ENCODE peak calls at places on chromosomes 1 and 21, in six cellular contexts. One of them, this sample, is unnamed.

GRCh38 chr1:59903136-59903754 is 23.3 kb downstream of the CYP2J2 start:
- DNase-seq in K562: peak
- DNase-seq in GM12891: no peak
- DNase-seq in HepG2: peak
- DNase-seq in H1: no peak
- DNase-seq in GM12878: no peak
- DNase-seq in this sample: peak

GRCh38 chr21:43331962-43332458 is 94.9 kb downstream of the SIK1 start:
- DNase-seq in K562: no peak
- DNase-seq in GM12891: no peak
- DNase-seq in HepG2: no peak
- DNase-seq in H1: no peak
- DNase-seq in GM12878: no peak
- DNase-seq in this sample: no peak

GRCh38 chr1:225642177-225642576 is 10.7 kb downstream of the ENAH start:
- DNase-seq in K562: no peak
- DNase-seq in GM12891: no peak
- DNase-seq in HepG2: peak
- DNase-seq in H1: no peak
- DNase-seq in GM12878: no peak
- DNase-seq in this sample: no peak

GRCh38 chr1:82401116-82401515 is 600.4 kb downstream of the ADGRL2 start:
- DNase-seq in K562: no peak
- DNase-seq in GM12891: no peak
- DNase-seq in HepG2: no peak
- DNase-seq in H1: no peak
- DNase-seq in GM12878: no peak
- DNase-seq in this sample: no peak

GRCh38 chr1:153805042-153805745 is 30.0 kb downstream of the SLC27A3 start:
- DNase-seq in K562: peak
- DNase-seq in GM12891: peak
- DNase-seq in HepG2: no peak
- DNase-seq in H1: no peak
- DNase-seq in GM12878: peak
- DNase-seq in this sample: peak

GRCh38 chr1:182389619-182390047 is 2.0 kb downstream of the GLUL start:
- DNase-seq in K562: no peak
- DNase-seq in GM12891: peak
- DNase-seq in HepG2: peak
- DNase-seq in H1: no peak
- DNase-seq in GM12878: no peak
- DNase-seq in this sample: peak

GRCh38 chr21:41808846-41809245 is 42.0 kb upstream of the RIPK4 start:
- DNase-seq in K562: no peak
- DNase-seq in GM12891: no peak
- DNase-seq in HepG2: no peak
- DNase-seq in H1: no peak
- DNase-seq in GM12878: no peak
- DNase-seq in this sample: no peak

GRCh38 chr1:58785424-58786058 is 1.7 kb upstream of the JUN start:
- DNase-seq in K562: no peak
- DNase-seq in GM12891: no peak
- DNase-seq in HepG2: peak
- DNase-seq in H1: no peak
- DNase-seq in GM12878: peak
- DNase-seq in this sample: no peak

GRCh38 chr1:59730302-59730701 is 84.4 kb upstream of the HOOK1 start:
- DNase-seq in K562: no peak
- DNase-seq in GM12891: no peak
- DNase-seq in HepG2: no peak
- DNase-seq in H1: no peak
- DNase-seq in GM12878: no peak
- DNase-seq in this sample: no peak

GRCh38 chr1:3746784-3747521 is 5.3 kb upstream of the CCDC27 start:
- DNase-seq in K562: peak
- DNase-seq in GM12891: peak
- DNase-seq in HepG2: peak
- DNase-seq in H1: peak
- DNase-seq in GM12878: peak
- DNase-seq in this sample: peak
- TF ChIP-seq POLR2A in K562: peak
- TF ChIP-seq POLR2A in GM12891: no peak
- TF ChIP-seq POLR2A in HepG2: peak
- TF ChIP-seq POLR2A in H1: no peak
- TF ChIP-seq POLR2A in GM12878: peak
- TF ChIP-seq POLR2A in this sample: peak

GRCh38 chr1:91871994-91872393 is 14.0 kb downstream of the TGFBR3 start:
- DNase-seq in K562: no peak
- DNase-seq in GM12891: no peak
- DNase-seq in HepG2: no peak
- DNase-seq in H1: no peak
- DNase-seq in GM12878: no peak
- DNase-seq in this sample: no peak
- TF ChIP-seq TAF1 in K562: no peak
- TF ChIP-seq TAF1 in GM12891: no peak
- TF ChIP-seq TAF1 in HepG2: no peak
- TF ChIP-seq TAF1 in H1: no peak
- TF ChIP-seq TAF1 in GM12878: no peak
- TF ChIP-seq TAF1 in this sample: no peak

DNA sequence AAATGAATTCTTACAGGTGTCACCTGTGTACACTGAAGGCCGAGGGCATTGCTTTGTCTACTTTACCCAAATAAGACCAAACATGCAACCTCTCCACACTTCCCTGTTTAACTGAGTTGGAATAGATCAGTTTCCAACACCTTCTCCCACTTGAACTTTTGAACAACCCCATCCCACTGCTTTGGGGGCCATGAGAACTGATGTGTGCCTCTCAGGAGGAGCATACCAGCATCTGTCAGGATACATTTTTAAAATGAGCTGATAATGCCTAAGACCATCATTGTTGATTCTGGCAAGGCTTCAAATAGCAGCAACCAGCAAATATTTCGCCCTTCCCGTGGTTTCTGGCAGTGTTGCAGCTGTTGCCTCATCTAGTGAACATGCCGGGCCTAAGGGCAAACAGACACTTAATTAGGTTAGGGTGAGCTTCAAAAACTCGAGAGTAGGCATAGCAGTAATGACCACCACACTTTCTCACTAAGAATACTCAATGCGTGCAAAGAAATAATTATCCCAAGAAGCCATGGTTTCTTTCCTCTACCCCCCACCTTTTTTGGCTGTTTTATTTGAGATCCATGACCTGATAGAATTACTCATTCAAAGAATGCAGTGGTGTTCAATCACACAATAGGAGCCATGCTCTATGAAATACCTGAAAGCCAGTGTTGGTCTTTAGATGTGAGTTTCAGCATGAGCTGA is 63.7 kb downstream of the MAP10 start:
- DNase-seq in K562: no peak
- DNase-seq in GM12891: no peak
- DNase-seq in HepG2: no peak
- DNase-seq in H1: no peak
- DNase-seq in GM12878: no peak
- DNase-seq in this sample: no peak
- TF ChIP-seq POLR2A in K562: no peak
- TF ChIP-seq POLR2A in GM12891: no peak
- TF ChIP-seq POLR2A in HepG2: no peak
- TF ChIP-seq POLR2A in H1: peak
- TF ChIP-seq POLR2A in GM12878: no peak
- TF ChIP-seq POLR2A in this sample: no peak

GRCh38 chr1:209601809-209602657 is 18.5 kb downstream of the CAMK1G start:
- DNase-seq in K562: peak
- DNase-seq in GM12891: no peak
- DNase-seq in HepG2: peak
- DNase-seq in H1: no peak
- DNase-seq in GM12878: no peak
- DNase-seq in this sample: no peak
- TF ChIP-seq TAF1 in K562: no peak
- TF ChIP-seq TAF1 in GM12891: no peak
- TF ChIP-seq TAF1 in HepG2: no peak
- TF ChIP-seq TAF1 in H1: no peak
- TF ChIP-seq TAF1 in GM12878: no peak
- TF ChIP-seq TAF1 in this sample: no peak

GRCh38 chr1:222713091-222714012 is 988 bp downstream of the BROX start:
- DNase-seq in K562: peak
- DNase-seq in GM12891: peak
- DNase-seq in HepG2: peak
- DNase-seq in H1: peak
- DNase-seq in GM12878: peak
- DNase-seq in this sample: peak
- TF ChIP-seq POLR2A in K562: peak
- TF ChIP-seq POLR2A in GM12891: peak
- TF ChIP-seq POLR2A in HepG2: peak
- TF ChIP-seq POLR2A in H1: peak
- TF ChIP-seq POLR2A in GM12878: peak
- TF ChIP-seq POLR2A in this sample: peak

GRCh38 chr1:115732307-115732706 is 36.2 kb downstream of the CASQ2 start:
- DNase-seq in K562: no peak
- DNase-seq in GM12891: no peak
- DNase-seq in HepG2: no peak
- DNase-seq in H1: no peak
- DNase-seq in GM12878: no peak
- DNase-seq in this sample: no peak
- TF ChIP-seq TAF1 in K562: no peak
- TF ChIP-seq TAF1 in GM12891: no peak
- TF ChIP-seq TAF1 in HepG2: no peak
- TF ChIP-seq TAF1 in H1: no peak
- TF ChIP-seq TAF1 in GM12878: no peak
- TF ChIP-seq TAF1 in this sample: no peak

GRCh38 chr1:245987997-245988392 is 519.1 kb downstream of the SMYD3 start:
- DNase-seq in K562: peak
- DNase-seq in GM12891: no peak
- DNase-seq in HepG2: no peak
- DNase-seq in H1: no peak
- DNase-seq in GM12878: no peak
- DNase-seq in this sample: no peak
- TF ChIP-seq POLR2A in K562: no peak
- TF ChIP-seq POLR2A in GM12891: no peak
- TF ChIP-seq POLR2A in HepG2: no peak
- TF ChIP-seq POLR2A in H1: no peak
- TF ChIP-seq POLR2A in GM12878: no peak
- TF ChIP-seq POLR2A in this sample: no peak

GRCh38 chr1:67789551-67789950 is 43.7 kb downstream of the GNG12 start:
- DNase-seq in K562: no peak
- DNase-seq in GM12891: no peak
- DNase-seq in HepG2: no peak
- DNase-seq in H1: no peak
- DNase-seq in GM12878: no peak
- DNase-seq in this sample: no peak

GRCh38 chr1:67791261-67791660 is 42.0 kb downstream of the GNG12 start:
- DNase-seq in K562: no peak
- DNase-seq in GM12891: no peak
- DNase-seq in HepG2: no peak
- DNase-seq in H1: no peak
- DNase-seq in GM12878: no peak
- DNase-seq in this sample: no peak

GRCh38 chr1:67793562-67793961 is 39.7 kb downstream of the GNG12 start:
- DNase-seq in K562: no peak
- DNase-seq in GM12891: no peak
- DNase-seq in HepG2: no peak
- DNase-seq in H1: no peak
- DNase-seq in GM12878: no peak
- DNase-seq in this sample: no peak

GRCh38 chr1:67792756-67793475 is 40.4 kb downstream of the GNG12 start:
- DNase-seq in K562: no peak
- DNase-seq in GM12891: no peak
- DNase-seq in HepG2: no peak
- DNase-seq in H1: no peak
- DNase-seq in GM12878: no peak
- DNase-seq in this sample: no peak

GRCh38 chr1:67791686-67792475 is 41.4 kb downstream of the GNG12 start:
- DNase-seq in K562: no peak
- DNase-seq in GM12891: no peak
- DNase-seq in HepG2: no peak
- DNase-seq in H1: no peak
- DNase-seq in GM12878: no peak
- DNase-seq in this sample: no peak
- TF ChIP-seq TAF1 in K562: no peak
- TF ChIP-seq TAF1 in GM12891: no peak
- TF ChIP-seq TAF1 in HepG2: no peak
- TF ChIP-seq TAF1 in H1: no peak
- TF ChIP-seq TAF1 in GM12878: no peak
- TF ChIP-seq TAF1 in this sample: no peak

This sample was measured in GM12892.